ENCODE peak calls at places on chromosomes 5 and 9, in six cellular contexts. One of them, this sample, is unnamed.

GRCh38 chr9:37464426-37465248 is 613 bp downstream of the ZBTB5 start:
- DNase-seq in GM12878: peak
- DNase-seq in K562: no peak
- DNase-seq in WTC11: peak
- DNase-seq in HCT116: no peak
- DNase-seq in H1: no peak
- DNase-seq in this sample: no peak

GRCh38 chr5:132780577-132780976 is 3.5 kb upstream of the SEPTIN8 start:
- DNase-seq in GM12878: no peak
- DNase-seq in K562: no peak
- DNase-seq in HCT116: no peak
- DNase-seq in H1: no peak
- DNase-seq in WTC11: no peak
- DNase-seq in this sample: no peak

GRCh38 chr9:113674436-113674835 is 201.7 kb upstream of the ZNF618 start:
- DNase-seq in GM12878: no peak
- DNase-seq in K562: no peak
- DNase-seq in HCT116: no peak
- DNase-seq in H1: no peak
- DNase-seq in WTC11: no peak
- DNase-seq in this sample: no peak

GRCh38 chr9:19497276-19497675 is 88.5 kb downstream of the ACER2 start:
- DNase-seq in WTC11: no peak
- DNase-seq in H1: no peak
- DNase-seq in GM12878: no peak
- DNase-seq in K562: no peak
- DNase-seq in HCT116: no peak
- DNase-seq in this sample: no peak

GRCh38 chr9:126607086-126607485 is 6.6 kb upstream of the LMX1B start:
- DNase-seq in HCT116: no peak
- DNase-seq in K562: no peak
- DNase-seq in WTC11: no peak
- DNase-seq in H1: no peak
- DNase-seq in GM12878: no peak
- DNase-seq in this sample: no peak

GRCh38 chr9:127021664-127022337 is 100.6 kb downstream of the ANGPTL2 start:
- DNase-seq in GM12878: no peak
- DNase-seq in HCT116: no peak
- DNase-seq in WTC11: no peak
- DNase-seq in H1: no peak
- DNase-seq in K562: no peak
- DNase-seq in this sample: no peak

GRCh38 chr5:137516961-137517360 is 17.8 kb upstream of the SPOCK1 start:
- DNase-seq in HCT116: no peak
- DNase-seq in WTC11: no peak
- DNase-seq in GM12878: no peak
- DNase-seq in H1: no peak
- DNase-seq in K562: no peak
- DNase-seq in this sample: no peak

GRCh38 chr5:93150311-93151012 is 430.6 kb downstream of the NR2F1-AS1 start:
- DNase-seq in K562: no peak
- DNase-seq in WTC11: no peak
- DNase-seq in GM12878: no peak
- DNase-seq in H1: no peak
- DNase-seq in HCT116: no peak
- DNase-seq in this sample: no peak

GRCh38 chr5:171762016-171762415 is 23.6 kb upstream of the SMIM23 start:
- DNase-seq in HCT116: no peak
- DNase-seq in GM12878: no peak
- DNase-seq in H1: no peak
- DNase-seq in WTC11: no peak
- DNase-seq in K562: no peak
- DNase-seq in this sample: no peak

GRCh38 chr9:32426278-32426939 is 42.0 kb downstream of the ACO1 start:
- DNase-seq in HCT116: no peak
- DNase-seq in GM12878: no peak
- DNase-seq in K562: no peak
- DNase-seq in WTC11: no peak
- DNase-seq in H1: no peak
- DNase-seq in this sample: peak

GRCh38 chr5:156589104-156589858 is 260.8 kb upstream of the PPP1R2B start:
- DNase-seq in HCT116: no peak
- DNase-seq in H1: no peak
- DNase-seq in GM12878: no peak
- DNase-seq in WTC11: no peak
- DNase-seq in K562: no peak
- DNase-seq in this sample: no peak

DNA sequence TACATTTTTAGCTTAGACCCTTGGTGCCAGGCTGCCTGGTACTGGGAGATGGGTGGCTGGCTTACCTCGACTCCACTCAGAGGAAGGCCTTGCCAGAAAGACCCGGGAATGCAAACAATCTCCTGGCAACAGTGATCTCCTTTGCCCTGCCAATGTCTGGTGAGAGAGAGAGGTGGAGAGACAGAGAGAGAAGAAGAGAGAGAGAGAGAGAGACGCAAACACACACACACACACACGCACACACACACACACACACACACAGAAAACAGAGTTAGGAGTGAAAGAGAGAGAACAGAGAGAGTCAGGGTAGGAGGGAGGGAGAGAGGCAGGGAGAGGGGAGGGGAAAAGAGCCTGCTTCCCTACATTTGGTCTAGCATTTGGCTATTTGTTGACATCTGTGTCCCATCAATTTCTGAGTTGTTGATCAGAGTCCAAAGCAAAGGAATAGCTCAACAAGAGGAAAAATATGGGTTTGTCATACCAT is 181.6 kb upstream of the MAP1B start:
- DNase-seq in WTC11: no peak
- DNase-seq in H1: no peak
- DNase-seq in GM12878: no peak
- DNase-seq in HCT116: no peak
- DNase-seq in K562: no peak
- DNase-seq in this sample: no peak
- TF ChIP-seq ATF3 in WTC11: no peak
- TF ChIP-seq ATF3 in H1: no peak
- TF ChIP-seq ATF3 in GM12878: no peak
- TF ChIP-seq ATF3 in HCT116: no peak
- TF ChIP-seq ATF3 in K562: no peak
- TF ChIP-seq ATF3 in this sample: no peak

DNA sequence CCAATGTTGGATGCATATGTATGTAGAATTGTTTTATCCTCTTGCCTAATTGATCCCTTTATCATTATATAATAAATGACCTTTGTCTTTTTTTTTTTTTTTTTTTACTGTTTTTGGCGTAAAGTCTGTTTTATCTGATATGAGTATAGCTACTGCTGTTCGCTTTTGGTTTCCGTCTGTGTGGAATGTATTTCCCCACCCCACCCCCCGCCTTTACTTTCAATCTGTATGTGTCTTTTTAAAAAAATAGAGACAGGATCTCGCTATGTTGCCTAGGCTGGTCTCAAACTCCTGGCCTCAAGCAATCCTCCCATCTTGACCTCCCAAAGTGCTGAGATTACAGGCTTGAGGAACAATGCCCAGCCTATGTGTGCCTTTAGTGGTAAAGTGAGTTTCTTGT is 11.3 kb downstream of the AHRR start:
- DNase-seq in HCT116: no peak
- DNase-seq in GM12878: no peak
- DNase-seq in WTC11: no peak
- DNase-seq in H1: no peak
- DNase-seq in K562: no peak
- DNase-seq in this sample: no peak
- TF ChIP-seq ATF3 in HCT116: no peak
- TF ChIP-seq ATF3 in GM12878: no peak
- TF ChIP-seq ATF3 in WTC11: no peak
- TF ChIP-seq ATF3 in H1: no peak
- TF ChIP-seq ATF3 in K562: no peak
- TF ChIP-seq ATF3 in this sample: no peak

DNA sequence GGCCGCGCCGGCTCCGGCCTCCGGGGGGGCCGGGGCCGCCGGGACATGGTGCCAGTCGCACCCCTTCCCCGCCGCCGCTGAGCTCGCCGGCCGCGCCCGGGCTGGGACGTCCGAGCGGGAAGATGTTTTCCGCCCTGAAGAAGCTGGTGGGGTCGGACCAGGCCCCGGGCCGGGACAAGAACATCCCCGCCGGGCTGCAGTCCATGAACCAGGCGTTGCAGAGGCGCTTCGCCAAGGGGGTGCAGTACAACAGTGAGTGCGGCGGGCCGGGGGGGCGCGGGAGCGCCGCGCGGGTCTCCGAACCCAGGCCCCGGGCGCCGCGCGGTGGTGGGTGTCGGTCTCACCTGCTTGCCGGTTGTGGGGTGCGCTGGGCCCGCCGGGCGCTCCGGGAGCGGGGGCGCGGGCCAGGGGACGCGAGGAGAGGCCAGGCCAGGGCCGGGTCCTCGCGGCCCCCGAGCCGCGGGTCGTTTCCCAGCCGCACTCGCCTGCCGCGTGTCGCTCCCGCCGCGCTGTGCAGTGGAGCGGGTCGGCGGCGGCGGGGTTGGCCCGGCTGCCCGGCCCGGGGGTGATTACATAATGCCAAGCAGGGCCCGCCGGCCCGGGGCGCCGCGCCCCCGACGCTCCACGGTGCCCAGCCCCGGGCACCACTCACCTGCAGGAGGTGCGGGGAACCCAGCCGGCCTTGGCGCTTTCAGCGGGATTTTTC is 480 bp downstream of the RABL6 start:
- DNase-seq in HCT116: no peak
- DNase-seq in K562: no peak
- DNase-seq in WTC11: no peak
- DNase-seq in GM12878: no peak
- DNase-seq in H1: no peak
- DNase-seq in this sample: no peak
- TF ChIP-seq ATF3 in HCT116: no peak
- TF ChIP-seq ATF3 in K562: no peak
- TF ChIP-seq ATF3 in WTC11: no peak
- TF ChIP-seq ATF3 in GM12878: no peak
- TF ChIP-seq ATF3 in H1: no peak
- TF ChIP-seq ATF3 in this sample: no peak

GRCh38 chr9:128136816-128137793 is 9.6 kb upstream of the PTGES2 start:
- DNase-seq in WTC11: no peak
- DNase-seq in GM12878: no peak
- DNase-seq in HCT116: no peak
- DNase-seq in H1: no peak
- DNase-seq in K562: peak
- DNase-seq in this sample: no peak
- TF ChIP-seq ATF3 in WTC11: no peak
- TF ChIP-seq ATF3 in GM12878: no peak
- TF ChIP-seq ATF3 in HCT116: no peak
- TF ChIP-seq ATF3 in H1: no peak
- TF ChIP-seq ATF3 in K562: peak
- TF ChIP-seq ATF3 in this sample: no peak

GRCh38 chr5:10653033-10653432 is 89.2 kb downstream of the ANKRD33B start:
- DNase-seq in K562: no peak
- DNase-seq in HCT116: no peak
- DNase-seq in GM12878: no peak
- DNase-seq in WTC11: no peak
- DNase-seq in H1: no peak
- DNase-seq in this sample: no peak

GRCh38 chr5:10653751-10654400 is 90.0 kb downstream of the ANKRD33B start:
- DNase-seq in GM12878: no peak
- DNase-seq in H1: no peak
- DNase-seq in HCT116: no peak
- DNase-seq in WTC11: no peak
- DNase-seq in K562: no peak
- DNase-seq in this sample: no peak

GRCh38 chr5:10654566-10654965 is 90.7 kb downstream of the ANKRD33B start:
- DNase-seq in HCT116: no peak
- DNase-seq in K562: no peak
- DNase-seq in WTC11: no peak
- DNase-seq in GM12878: no peak
- DNase-seq in H1: no peak
- DNase-seq in this sample: no peak

GRCh38 chr5:10652151-10652550 is 88.3 kb downstream of the ANKRD33B start:
- DNase-seq in WTC11: no peak
- DNase-seq in HCT116: no peak
- DNase-seq in GM12878: no peak
- DNase-seq in K562: no peak
- DNase-seq in H1: no peak
- DNase-seq in this sample: peak

GRCh38 chr5:10652606-10653005 is 88.7 kb downstream of the ANKRD33B start:
- DNase-seq in GM12878: no peak
- DNase-seq in K562: no peak
- DNase-seq in WTC11: no peak
- DNase-seq in H1: no peak
- DNase-seq in HCT116: no peak
- DNase-seq in this sample: no peak
- TF ChIP-seq ATF3 in GM12878: no peak
- TF ChIP-seq ATF3 in K562: no peak
- TF ChIP-seq ATF3 in WTC11: no peak
- TF ChIP-seq ATF3 in H1: no peak
- TF ChIP-seq ATF3 in HCT116: no peak
- TF ChIP-seq ATF3 in this sample: no peak

GRCh38 chr5:147467973-147468508 is 41.8 kb downstream of the DPYSL3 start:
- DNase-seq in GM12878: no peak
- DNase-seq in WTC11: no peak
- DNase-seq in K562: no peak
- DNase-seq in HCT116: no peak
- DNase-seq in H1: no peak
- DNase-seq in this sample: no peak

GRCh38 chr5:147474140-147474539 is 35.7 kb downstream of the DPYSL3 start:
- DNase-seq in K562: no peak
- DNase-seq in HCT116: no peak
- DNase-seq in GM12878: no peak
- DNase-seq in WTC11: no peak
- DNase-seq in H1: no peak
- DNase-seq in this sample: no peak

GRCh38 chr5:147472669-147473131 is 37.2 kb downstream of the DPYSL3 start:
- DNase-seq in HCT116: no peak
- DNase-seq in WTC11: no peak
- DNase-seq in K562: no peak
- DNase-seq in GM12878: no peak
- DNase-seq in H1: no peak
- DNase-seq in this sample: no peak
- TF ChIP-seq ATF3 in HCT116: no peak
- TF ChIP-seq ATF3 in WTC11: no peak
- TF ChIP-seq ATF3 in K562: no peak
- TF ChIP-seq ATF3 in GM12878: no peak
- TF ChIP-seq ATF3 in H1: no peak
- TF ChIP-seq ATF3 in this sample: no peak

GRCh38 chr5:124580512-124580911 is 165.9 kb downstream of the ZNF608 start:
- DNase-seq in HCT116: no peak
- DNase-seq in H1: no peak
- DNase-seq in K562: no peak
- DNase-seq in GM12878: no peak
- DNase-seq in WTC11: no peak
- DNase-seq in this sample: no peak

GRCh38 chr5:124584991-124585715 is 161.3 kb downstream of the ZNF608 start:
- DNase-seq in HCT116: peak
- DNase-seq in GM12878: no peak
- DNase-seq in H1: no peak
- DNase-seq in WTC11: no peak
- DNase-seq in K562: no peak
- DNase-seq in this sample: no peak

GRCh38 chr5:124583469-124584350 is 162.7 kb downstream of the ZNF608 start:
- DNase-seq in HCT116: peak
- DNase-seq in WTC11: no peak
- DNase-seq in K562: peak
- DNase-seq in H1: no peak
- DNase-seq in GM12878: peak
- DNase-seq in this sample: peak

GRCh38 chr5:124581866-124582650 is 164.4 kb downstream of the ZNF608 start:
- DNase-seq in HCT116: no peak
- DNase-seq in H1: no peak
- DNase-seq in K562: no peak
- DNase-seq in GM12878: no peak
- DNase-seq in WTC11: no peak
- DNase-seq in this sample: no peak

GRCh38 chr5:124580925-124581821 is 165.3 kb downstream of the ZNF608 start:
- DNase-seq in WTC11: peak
- DNase-seq in K562: no peak
- DNase-seq in H1: peak
- DNase-seq in GM12878: no peak
- DNase-seq in HCT116: no peak
- DNase-seq in this sample: peak
- TF ChIP-seq ATF3 in WTC11: no peak
- TF ChIP-seq ATF3 in K562: no peak
- TF ChIP-seq ATF3 in H1: no peak
- TF ChIP-seq ATF3 in GM12878: no peak
- TF ChIP-seq ATF3 in HCT116: no peak
- TF ChIP-seq ATF3 in this sample: peak

This sample was measured in HepG2.